ENCODE peak calls at places on chromosomes 4 and X, in six cellular contexts. J is left ventricle myocardium inferior; F is BE2C; C is naive thymus-derived CD4-positive, alpha-beta T cell; T is hepatocyte; Y is right atrium auricular region. U is an unnamed sample. For H3K4me1, the result is how much of the 10 kb centered on the place peaks cover.

GRCh38 chr4:120055795-120056194 is 10.9 kb downstream of the MAD2L1 start:
- DNase-seq in F (no peak), T (no peak), J (no peak), Y (no peak), C (no peak), U (no peak)

GRCh38 chr4:184168406-184169019 is 49.2 kb downstream of the ENPP6 start:
- DNase-seq in F (peak), C (peak), J (peak), T (peak), Y (peak), U (no peak)

GRCh38 chr4:15427126-15427525 is 707 bp upstream of the C1QTNF7 start:
- DNase-seq in Y (no peak), J (no peak), C (no peak), F (no peak), T (no peak), U (no peak)

GRCh38 chrX:129108936-129109335 is 414.4 kb downstream of the SMARCA1 start:
- DNase-seq in T (no peak), Y (no peak), F (no peak), J (no peak), C (no peak), U (no peak)

GRCh38 chr4:41320278-41320677 is 63.5 kb downstream of the UCHL1 start:
- DNase-seq in C (no peak), T (no peak), J (no peak), F (no peak), Y (no peak), U (no peak)

GRCh38 chrX:21131786-21132185 is 242.4 kb upstream of the CNKSR2 start:
- DNase-seq in F (no peak), T (no peak), C (no peak), Y (no peak), J (no peak), U (no peak)

GRCh38 chr4:113468165-113469022 is 293.1 kb downstream of the CAMK2D start:
- DNase-seq in Y (peak), C (no peak), F (peak), T (peak), J (peak), U (peak)

GRCh38 chr4:122831515-122832196 is 5.0 kb downstream of the FGF2 start:
- DNase-seq in F (no peak), Y (no peak), C (no peak), J (no peak), T (no peak), U (no peak)

GRCh38 chr4:95124906-95125504 is 367.2 kb downstream of the BMPR1B start:
- DNase-seq in Y (no peak), J (no peak), C (no peak), F (peak), T (peak), U (no peak)

GRCh38 chrX:150219374-150220185 is 143.5 kb upstream of the MAMLD1 start:
- DNase-seq in F (no peak), T (no peak), J (no peak), Y (no peak), C (no peak), U (no peak)

GRCh38 chr4:102343964-102344519 is 1.2 kb downstream of the SLC39A8 start:
- DNase-seq in J (no peak), Y (peak), T (peak), F (no peak), C (no peak), U (no peak)

GRCh38 chrX:153361781-153362397 is 27.9 kb downstream of the ZNF275 start:
- DNase-seq in T (no peak), Y (no peak), J (no peak), F (no peak), C (no peak), U (no peak)

GRCh38 chr4:89894654-89895652 is at the start of gene MMRN1:
- DNase-seq in F (no peak), T (no peak), J (no peak), Y (no peak), C (peak), U (no peak)

GRCh38 chr4:159052315-159052714 is 50.6 kb upstream of the RAPGEF2 start:
- DNase-seq in C (no peak), Y (no peak), F (no peak), T (no peak), J (no peak), U (no peak)

GRCh38 chr4:15162465-15163283 is 160.4 kb downstream of the CPEB2 start:
- DNase-seq in Y (no peak), C (no peak), F (no peak), J (no peak), T (peak), U (no peak)

GRCh38 chr4:3471098-3471760 is 8.1 kb downstream of the DOK7 start:
- DNase-seq in J (no peak), Y (no peak), F (no peak), C (no peak), T (no peak), U (no peak)

GRCh38 chrX:48940404-48940955 is 16.9 kb downstream of the OTUD5 start:
- DNase-seq in C (no peak), Y (no peak), T (no peak), J (no peak), F (no peak), U (no peak)

GRCh38 chr4:153931804-153932203 is 142.9 kb upstream of the SFRP2 start:
- DNase-seq in T (peak), J (no peak), C (no peak), F (no peak), Y (no peak), U (no peak)

GRCh38 chrX:1451251-1451675 is 1.4 kb downstream of the ASMTL start:
- DNase-seq in J (no peak), T (no peak), Y (no peak), C (no peak), F (no peak), U (peak)

GRCh38 chr4:179292443-179292842 is 1850.2 kb upstream of the AGA start:
- DNase-seq in T (no peak), Y (no peak), J (no peak), F (no peak), C (no peak), U (no peak)

GRCh38 chrX:46587158-46587557 is 13.6 kb downstream of the CHST7 start:
- DNase-seq in J (no peak), T (no peak), C (no peak), Y (no peak), F (no peak), U (peak)

GRCh38 chr4:5018096-5018495 is 1.2 kb downstream of the CYTL1 start:
- DNase-seq in J (no peak), F (no peak), Y (no peak), T (no peak), C (no peak), U (no peak)

GRCh38 chrX:31272472-31272775 is 200.6 kb upstream of the FTHL17 start:
- DNase-seq in F (no peak), T (no peak), C (no peak), Y (no peak), J (no peak), U (no peak)

GRCh38 chr4:7761312-7761711 is 178.3 kb downstream of the AFAP1 start:
- DNase-seq in Y (no peak), T (no peak), C (no peak), F (no peak), J (no peak), U (no peak)

GRCh38 chrX:49233887-49234555 is 881 bp upstream of the CACNA1F start:
- DNase-seq in J (no peak), F (no peak), T (no peak), Y (no peak), C (no peak), U (no peak)

GRCh38 chrX:30144971-30145731 is 70.2 kb upstream of the MAGEB2 start:
- DNase-seq in F (no peak), Y (no peak), C (no peak), T (no peak), J (no peak), U (no peak)

GRCh38 chrX:5876984-5877655 is 351.5 kb downstream of the NLGN4X start:
- DNase-seq in C (no peak), Y (no peak), T (peak), J (peak), F (no peak), U (no peak)

GRCh38 chr4:48129307-48130014 is 4.6 kb downstream of the TXK start:
- DNase-seq in Y (no peak), C (no peak), F (no peak), J (no peak), T (peak), U (no peak)

GRCh38 chr4:41384992-41385391 is 128.3 kb downstream of the UCHL1 start:
- DNase-seq in Y (peak), T (no peak), F (peak), J (peak), C (no peak), U (no peak)

GRCh38 chrX:78066110-78066509 is 37.9 kb upstream of the PGK1 start:
- DNase-seq in T (no peak), C (no peak), Y (no peak), J (no peak), F (no peak), U (no peak)

GRCh38 chr4:163866728-163867313 is 372.3 kb downstream of the TMA16 start:
- DNase-seq in T (no peak), J (no peak), Y (no peak), C (no peak), F (no peak), U (no peak)

GRCh38 chr4:5756271-5756670 is 45.3 kb downstream of the EVC start:
- DNase-seq in F (no peak), Y (peak), T (no peak), J (no peak), C (no peak), U (no peak)

GRCh38 chrX:20355187-20355586 is 88.5 kb upstream of the RPS6KA3 start:
- DNase-seq in F (no peak), J (no peak), Y (no peak), T (no peak), C (no peak), U (no peak)

GRCh38 chrX:8627796-8628195 is 104.1 kb downstream of the ANOS1 start:
- DNase-seq in T (no peak), F (no peak), J (no peak), Y (no peak), C (no peak), U (no peak)

GRCh38 chrX:6262959-6263358 is 34.3 kb upstream of the NLGN4X start:
- DNase-seq in J (no peak), F (no peak), C (no peak), Y (no peak), T (no peak), U (no peak)

GRCh38 chr4:94244829-94245185 is 37.1 kb downstream of the SMARCAD1 start:
- DNase-seq in F (no peak), T (no peak), C (no peak), Y (no peak), J (no peak), U (no peak)

GRCh38 chr4:101649790-101650450 is 140.6 kb upstream of the BANK1 start:
- DNase-seq in Y (no peak), F (no peak), C (no peak), T (no peak), J (no peak), U (peak)

GRCh38 chr4:1171306-1172227 is 816 bp downstream of the SPON2 start:
- DNase-seq in J (no peak), T (no peak), Y (no peak), C (peak), F (no peak), U (peak)

GRCh38 chrX:24963823-24964222 is 51.9 kb downstream of the ARX start:
- DNase-seq in F (no peak), J (no peak), C (no peak), T (no peak), Y (no peak), U (no peak)

GRCh38 chrX:24965400-24965799 is 50.4 kb downstream of the ARX start:
- DNase-seq in C (no peak), J (no peak), F (no peak), T (no peak), Y (no peak), U (no peak)

GRCh38 chrX:24969812-24970211 is 46.0 kb downstream of the ARX start:
- DNase-seq in J (no peak), C (no peak), T (no peak), F (no peak), Y (no peak), U (no peak)
- H3K4me1 ChIP-seq in J (under half), C (under half), T (under half), F (under half), Y (under half), U (under half)

DNA sequence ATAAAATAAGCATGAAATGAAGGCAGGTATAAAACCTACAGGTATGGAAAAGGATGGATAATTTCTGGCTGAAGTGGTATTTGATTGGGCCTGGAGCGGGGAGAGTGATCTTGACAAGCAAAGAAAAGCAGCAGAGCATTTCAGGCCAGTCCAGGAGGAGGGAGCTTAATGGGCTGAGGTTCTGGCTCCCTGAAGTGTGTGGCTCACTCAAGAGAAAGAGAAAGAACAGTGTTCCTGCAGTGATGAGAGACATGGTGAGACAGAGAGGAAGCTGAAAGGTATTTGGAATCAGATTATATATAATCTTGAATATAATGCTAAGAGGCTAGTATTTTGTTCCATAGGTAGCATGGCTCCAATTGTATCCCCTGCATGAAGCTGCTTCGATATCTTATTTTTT is 153.5 kb downstream of the MGST2 start:
- DNase-seq in C (no peak), Y (no peak), F (no peak), J (no peak), T (no peak), U (no peak)
- H3K4me1 ChIP-seq in C (under half), Y (under half), F (half or more), J (under half), T (under half), U (under half)

GRCh38 chr4:20348411-20348810 is 96.7 kb downstream of the SLIT2 start:
- DNase-seq in Y (no peak), J (no peak), F (no peak), C (no peak), T (no peak), U (no peak)
- H3K4me1 ChIP-seq in Y (under half), J (under half), F (under half), C (under half), T (under half), U (under half)

GRCh38 chr4:78777556-78777900 is 1.4 kb downstream of the BMP2K start:
- DNase-seq in Y (no peak), T (no peak), C (no peak), J (no peak), F (no peak), U (no peak)
- H3K4me1 ChIP-seq in Y (under half), T (under half), C (under half), J (half or more), F (under half), U (under half)

GRCh38 chrX:154720067-154720466 is 30.8 kb downstream of the GAB3 start:
- DNase-seq in Y (no peak), C (no peak), T (no peak), J (no peak), F (no peak), U (no peak)

GRCh38 chrX:154721155-154721554 is 29.7 kb downstream of the GAB3 start:
- DNase-seq in J (no peak), F (no peak), Y (no peak), T (no peak), C (no peak), U (no peak)

GRCh38 chrX:154717824-154718223 is 33.1 kb downstream of the GAB3 start:
- DNase-seq in F (peak), C (no peak), J (no peak), T (no peak), Y (no peak), U (no peak)

GRCh38 chrX:154718607-154719006 is 32.3 kb downstream of the GAB3 start:
- DNase-seq in Y (no peak), J (no peak), F (no peak), C (no peak), T (no peak), U (no peak)

GRCh38 chrX:154719132-154719675 is 31.7 kb downstream of the GAB3 start:
- DNase-seq in C (no peak), Y (no peak), J (no peak), F (no peak), T (no peak), U (no peak)
- H3K4me1 ChIP-seq in C (under half), Y (under half), J (half or more), F (under half), T (under half), U (under half)

GRCh38 chrX:71953946-71954345 is 43.3 kb downstream of the NHSL2 start:
- DNase-seq in F (peak), J (no peak), T (no peak), C (no peak), Y (no peak), U (no peak)
- H3K4me1 ChIP-seq in F (under half), J (under half), T (under half), C (under half), Y (under half), U (under half)

GRCh38 chr4:87209182-87209581 is 11.2 kb downstream of the KLHL8 start:
- DNase-seq in J (no peak), C (no peak), F (no peak), Y (no peak), T (no peak), U (no peak)
- H3K4me1 ChIP-seq in J (under half), C (under half), F (under half), Y (under half), T (under half), U (under half)